ENCODE peak calls at places on chromosomes 13 and 19, in nine cellular contexts. L is A549, O is upper lobe of left lung, I is WTC11, J is BE2C, S is esophagus muscularis mucosa, W is IMR-90, T is PC-3, Y is psoas muscle. D is an unnamed sample.

GRCh38 chr19:29631450-29631849 is 25.4 kb downstream of the POP4 start:
- DNase-seq in Y (no peak), J (no peak), W (no peak), O (no peak), T (no peak), I (no peak), S (no peak), L (no peak), D (no peak)

GRCh38 chr19:6800991-6801396 is 28.5 kb downstream of the VAV1 start:
- DNase-seq in J (no peak), T (peak; percentile 99), W (peak; percentile 38), L (peak; percentile 58), S (no peak), O (no peak), I (no peak), Y (no peak), D (peak; percentile 19)

GRCh38 chr13:96020941-96021340 is 32.3 kb downstream of the UGGT2 start:
- DNase-seq in S (no peak), Y (no peak), O (no peak), W (no peak), T (peak; percentile 65), I (no peak), L (no peak), J (no peak), D (no peak)

GRCh38 chr13:25440081-25440480 is 68.3 kb downstream of the ATP8A2 start:
- DNase-seq in J (no peak), S (no peak), Y (no peak), T (no peak), L (no peak), W (no peak), O (no peak), I (no peak), D (no peak)

GRCh38 chr19:30374791-30375650 is 2.8 kb downstream of the ZNF536 start:
- DNase-seq in T (no peak), L (no peak), W (no peak), I (peak; percentile 48), O (peak; percentile 84), J (peak; percentile 50), S (no peak), Y (no peak), D (no peak)

GRCh38 chr13:32720026-32720425 is 133.8 kb downstream of the PDS5B start:
- DNase-seq in S (no peak), I (no peak), O (no peak), L (no peak), W (peak; percentile 48), J (no peak), T (no peak), Y (no peak), D (no peak)

GRCh38 chr13:23433171-23434153 is at the start of gene SACS:
- DNase-seq in O (peak; percentile 72), Y (no peak), L (peak; percentile 14), S (peak; percentile 91), J (peak; percentile 64), I (peak; percentile 82), W (peak; percentile 52), T (peak; percentile 17), D (no peak)

GRCh38 chr19:37243206-37243632 is 25.2 kb downstream of the ZNF383 start:
- DNase-seq in Y (no peak), S (no peak), I (no peak), O (no peak), J (no peak), T (no peak), W (no peak), L (no peak), D (no peak)

GRCh38 chr13:72166102-72166660 is 299.2 kb upstream of the DACH1 start:
- DNase-seq in T (peak; percentile 62), I (no peak), Y (no peak), O (no peak), J (no peak), L (no peak), S (no peak), W (no peak), D (no peak)

GRCh38 chr19:29817316-29817715 is 5.5 kb downstream of the CCNE1 start:
- DNase-seq in I (no peak), J (no peak), L (no peak), O (no peak), S (no peak), W (no peak), T (no peak), Y (no peak), D (no peak)

GRCh38 chr19:55486971-55487883 is 1.0 kb upstream of the SSC5D start:
- DNase-seq in L (peak; percentile 66), J (peak; percentile 58), W (peak; percentile 97), S (no peak), I (no peak), T (peak; percentile 81), O (peak; percentile 46), Y (peak; percentile 79), D (no peak)

GRCh38 chr13:109605846-109606245 is 180.5 kb downstream of the IRS2 start:
- DNase-seq in Y (no peak), T (no peak), W (no peak), L (no peak), I (no peak), O (no peak), J (no peak), S (no peak), D (no peak)

GRCh38 chr13:59914556-59914955 is 249.2 kb downstream of the DIAPH3 start:
- DNase-seq in I (no peak), T (no peak), S (no peak), W (peak; percentile 68), L (no peak), Y (no peak), O (no peak), J (no peak), D (no peak)

GRCh38 chr19:56333506-56333905 is 18.9 kb upstream of the ZSCAN5A start:
- DNase-seq in J (peak; percentile 47), Y (no peak), O (no peak), I (peak; percentile 37), S (no peak), T (peak; percentile 87), W (peak; percentile 56), L (peak; percentile 43), D (no peak)

GRCh38 chr13:28623782-28624706 is 34.9 kb upstream of the POMP start:
- DNase-seq in S (no peak), O (no peak), T (no peak), I (no peak), L (no peak), Y (no peak), J (no peak), W (peak; percentile 40), D (no peak)

DNA sequence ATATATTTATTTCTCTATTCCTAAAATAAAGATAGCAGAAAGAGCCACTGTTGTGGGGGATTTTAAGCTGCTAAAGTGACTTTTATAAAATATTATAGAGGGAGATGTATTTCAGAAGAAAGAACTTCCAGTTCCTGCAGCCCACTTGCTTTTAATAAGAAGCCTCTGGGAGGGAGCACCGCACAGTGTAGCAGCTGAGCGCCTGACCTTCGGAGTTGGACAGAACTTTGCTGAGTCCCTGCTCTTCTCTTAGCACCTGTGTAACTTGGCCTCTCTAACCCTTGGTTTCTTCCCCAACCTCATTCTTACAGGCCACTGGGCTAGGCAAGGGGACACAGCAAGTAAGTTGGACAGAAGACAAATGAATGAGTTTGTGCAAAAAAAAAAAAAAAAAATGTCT is 34.8 kb upstream of the TPTE2 start:
- DNase-seq in S (no peak), O (no peak), I (no peak), J (no peak), T (no peak), Y (no peak), L (no peak), W (no peak), D (no peak)
- TF ChIP-seq CTCF in S (no peak), O (no peak), I (no peak), J (no peak), T (no peak), Y (no peak), L (no peak), W (no peak), D (no peak)

GRCh38 chr19:2703691-2704216 is 1.3 kb upstream of the GNG7 start:
- DNase-seq in S (no peak), O (no peak), I (no peak), Y (no peak), L (no peak), J (no peak), T (no peak), W (no peak), D (no peak)
- TF ChIP-seq CTCF in S (no peak), O (no peak), I (no peak), Y (no peak), L (no peak), J (no peak), T (no peak), W (no peak), D (no peak)

GRCh38 chr19:916645-917322 is 349 bp upstream of the KISS1R start:
- DNase-seq in T (no peak), O (no peak), J (no peak), W (no peak), Y (no peak), I (peak; percentile 48), L (no peak), S (no peak), D (no peak)

GRCh38 chr19:918481-919156 is 1.5 kb downstream of the KISS1R start:
- DNase-seq in T (peak; percentile 19), L (no peak), J (no peak), O (peak; percentile 78), W (no peak), Y (no peak), I (peak; percentile 64), S (no peak), D (no peak)

GRCh38 chr19:919157-920050 is 2.3 kb downstream of the KISS1R start:
- DNase-seq in L (no peak), S (no peak), T (peak; percentile 38), I (peak; percentile 59), Y (no peak), O (peak; percentile 88), W (no peak), J (no peak), D (peak; percentile 29)

GRCh38 chr19:918152-918437 is 962 bp downstream of the KISS1R start:
- DNase-seq in W (no peak), I (no peak), J (no peak), L (no peak), O (no peak), S (no peak), Y (no peak), T (no peak), D (no peak)

GRCh38 chr19:917323-918151 is at the start of gene KISS1R:
- DNase-seq in Y (no peak), W (peak; percentile 34), I (peak; percentile 87), S (no peak), J (peak; percentile 65), L (peak; percentile 51), O (peak; percentile 90), T (peak; percentile 23), D (peak; percentile 40)
- TF ChIP-seq CTCF in Y (peak; percentile 25), W (peak; percentile 49), I (peak; percentile 35), S (peak; percentile 32), J (peak; percentile 55), L (peak; percentile 66), O (peak; percentile 43), T (peak; percentile 60), D (peak; percentile 34)

DNA sequence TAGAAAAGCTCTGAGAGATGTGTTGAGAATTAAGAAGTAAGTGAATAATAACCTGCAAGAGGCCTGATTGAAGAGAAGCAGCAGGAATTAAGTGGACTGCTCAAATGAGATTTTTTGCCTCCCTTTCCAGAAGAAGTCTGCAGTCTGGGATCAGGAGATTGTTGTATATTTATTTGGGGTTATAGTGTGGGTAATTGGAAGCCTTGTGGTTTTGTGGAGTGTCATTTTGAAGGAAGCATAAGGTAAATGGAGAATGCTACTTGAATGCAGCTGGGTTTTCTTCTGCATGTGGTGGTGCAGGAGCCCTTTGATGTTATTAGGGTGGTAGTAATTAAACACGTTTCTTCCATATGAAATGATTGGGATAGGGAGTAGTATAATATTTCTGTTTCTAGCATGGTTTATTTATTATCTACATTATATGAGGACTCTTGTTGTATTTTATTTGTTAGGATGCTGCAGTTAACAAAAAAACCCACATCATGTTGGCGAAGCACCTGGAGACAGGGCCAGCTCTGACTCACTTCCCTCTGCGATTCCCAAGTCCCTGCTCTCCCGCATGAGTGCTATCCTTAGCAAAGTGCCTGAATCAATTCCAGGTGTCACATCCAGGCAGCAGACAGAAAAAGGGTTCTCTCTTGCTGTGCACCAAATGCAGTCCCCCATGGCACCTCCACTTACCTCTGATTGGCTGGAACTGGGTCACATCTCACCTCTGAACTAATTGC is 54.7 kb downstream of the DGKH start:
- DNase-seq in W (peak; percentile 57), O (no peak), I (no peak), Y (no peak), S (no peak), J (no peak), T (peak; percentile 74), L (no peak), D (no peak)
- TF ChIP-seq CTCF in W (no peak), O (no peak), I (no peak), Y (no peak), S (no peak), J (no peak), T (no peak), L (no peak), D (no peak)